ENCODE peak calls at places on chromosomes 12 and 14, in nine cellular contexts. B is left ventricle myocardium inferior, S is neuronal stem cell, L is body of pancreas, I is PC-3, U is endothelial cell of umbilical vein, N is HAP-1, J is fibroblast of lung, E is uterus. G is an unnamed sample.

GRCh38 chr12:64400041-64400440 is 4.2 kb upstream of the XPOT start:
- DNase-seq in U (no peak), B (no peak), N (peak; percentile 70), L (no peak), J (peak; percentile 78), S (no peak), I (no peak), E (no peak), G (no peak)

GRCh38 chr12:14904854-14905253 is 19.2 kb upstream of the MGP start:
- DNase-seq in I (no peak), U (no peak), S (no peak), N (no peak), E (no peak), J (no peak), L (no peak), B (no peak), G (no peak)

GRCh38 chr12:46492471-46493351 is 120.1 kb upstream of the SLC38A2 start:
- DNase-seq in J (peak; percentile 95), S (no peak), E (no peak), U (peak; percentile 93), L (peak; percentile 43), N (no peak), I (peak; percentile 89), B (no peak), G (no peak)

GRCh38 chr12:31485570-31485969 is 105.4 kb downstream of the DENND5B start:
- DNase-seq in U (no peak), L (no peak), B (no peak), S (no peak), N (no peak), J (no peak), E (no peak), I (no peak), G (no peak)

GRCh38 chr14:52918486-52918885 is 32.4 kb downstream of the FERMT2 start:
- DNase-seq in S (no peak), B (no peak), J (peak; percentile 68), U (peak; percentile 95), L (no peak), E (no peak), N (no peak), I (peak; percentile 91), G (peak; percentile 75)

GRCh38 chr12:90653051-90653450 is 301.9 kb downstream of the CCER1 start:
- DNase-seq in L (no peak), N (no peak), E (no peak), I (no peak), U (no peak), S (no peak), J (peak; percentile 37), B (no peak), G (no peak)

GRCh38 chr12:28631831-28632230 is 441.6 kb downstream of the CCDC91 start:
- DNase-seq in I (no peak), B (no peak), J (peak; percentile 14), S (no peak), L (no peak), E (no peak), U (no peak), N (no peak), G (no peak)

GRCh38 chr12:96083020-96083489 is 47.7 kb upstream of the LTA4H start:
- DNase-seq in N (no peak), J (peak; percentile 28), S (no peak), L (no peak), B (no peak), U (no peak), I (peak; percentile 57), E (no peak), G (no peak)

GRCh38 chr14:98946995-98947394 is 325.0 kb downstream of the BCL11B start:
- DNase-seq in I (no peak), B (peak; percentile 24), J (peak; percentile 16), S (no peak), E (peak; percentile 26), N (no peak), U (no peak), L (no peak), G (no peak)

GRCh38 chr12:101891462-101891971 is 14.1 kb downstream of the DRAM1 start:
- DNase-seq in U (peak; percentile 95), J (peak; percentile 92), I (peak; percentile 69), L (peak; percentile 66), N (no peak), S (no peak), E (no peak), B (no peak), G (peak; percentile 96)

GRCh38 chr12:62210422-62210821 is 49.8 kb upstream of the USP15 start:
- DNase-seq in U (peak; percentile 39), J (peak; percentile 27), L (peak; percentile 35), I (peak; percentile 69), B (peak; percentile 24), E (no peak), S (peak; percentile 12), N (peak; percentile 59), G (peak; percentile 64)

GRCh38 chr12:68020699-68021098 is 31.5 kb downstream of the IFNG-AS1 start:
- DNase-seq in L (no peak), E (no peak), J (no peak), I (no peak), U (no peak), S (no peak), N (no peak), B (no peak), G (no peak)

GRCh38 chr12:65493893-65494205 is 215.4 kb downstream of the MSRB3 start:
- DNase-seq in U (no peak), J (no peak), L (no peak), E (no peak), N (peak; percentile 25), B (no peak), I (no peak), S (no peak), G (no peak)

GRCh38 chr12:64083285-64084210 is 138.5 kb downstream of the KICS2 start:
- DNase-seq in E (peak; percentile 83), B (peak; percentile 71), U (peak; percentile 61), J (peak; percentile 93), S (no peak), I (peak; percentile 58), L (peak; percentile 95), N (peak; percentile 83), G (peak; percentile 94)

GRCh38 chr12:96810057-96810456 is 97.0 kb upstream of the NEDD1 start:
- DNase-seq in N (no peak), S (no peak), U (no peak), B (no peak), J (peak; percentile 8), I (peak; percentile 86), E (no peak), L (no peak), G (no peak)

GRCh38 chr14:78182722-78183121 is 12.5 kb downstream of the NRXN3 start:
- DNase-seq in J (no peak), B (no peak), S (no peak), L (no peak), I (no peak), U (no peak), E (no peak), N (no peak), G (no peak)

GRCh38 chr12:12032260-12032761 is 38.4 kb upstream of the BCL2L14 start:
- DNase-seq in I (no peak), U (no peak), L (peak; percentile 17), B (no peak), S (no peak), E (no peak), J (no peak), N (no peak), G (no peak)

GRCh38 chr12:109134186-109134917 is 18.0 kb downstream of the ACACB start:
- DNase-seq in B (peak; percentile 58), I (peak; percentile 63), S (no peak), L (peak; percentile 48), E (peak; percentile 36), N (peak; percentile 36), U (no peak), J (no peak), G (no peak)

GRCh38 chr12:71892059-71892458 is 46.6 kb upstream of the TPH2 start:
- DNase-seq in N (no peak), U (peak; percentile 77), E (no peak), L (no peak), B (no peak), J (no peak), I (no peak), S (no peak), G (peak; percentile 62)

DNA sequence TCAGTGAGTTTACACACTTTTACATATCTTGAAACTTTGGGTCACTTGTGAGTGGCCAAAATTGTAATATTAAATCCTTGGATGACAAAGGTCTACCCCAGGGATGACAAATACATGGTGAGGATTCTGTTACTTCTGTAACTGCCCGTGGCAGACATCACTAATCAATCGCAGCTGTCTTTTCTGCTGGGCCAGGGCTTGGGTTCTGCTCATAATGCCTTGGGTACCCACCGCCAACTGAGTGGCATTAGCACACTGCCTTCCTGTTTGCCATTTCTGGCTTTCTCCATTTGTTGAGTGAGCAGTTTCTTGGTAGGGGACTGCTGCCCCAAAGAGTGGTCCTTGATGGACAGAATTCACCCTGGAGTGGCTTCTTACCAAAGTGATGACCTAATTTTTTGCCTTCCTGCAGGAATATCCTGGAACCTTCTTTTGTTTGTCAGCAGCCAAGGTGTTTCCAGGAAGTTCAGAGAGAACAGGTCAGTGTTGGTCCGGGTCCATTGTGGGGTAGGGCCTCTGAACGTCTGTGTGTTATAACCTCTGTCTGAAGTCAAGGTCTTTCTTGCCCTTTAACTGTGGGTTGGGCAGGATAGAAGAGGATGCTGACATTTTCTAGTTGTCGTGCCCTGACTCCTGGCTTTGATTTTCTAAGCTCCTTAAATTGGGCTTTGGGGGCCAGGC is 6.2 kb downstream of the TSPAN9 start:
- DNase-seq in U (no peak), N (no peak), S (no peak), B (no peak), E (no peak), L (no peak), J (no peak), I (no peak), G (no peak)
- H3K4me1 ChIP-seq in U (peaks cover 18% of the 10 kb centered on the region), N (peaks cover 3% of the 10 kb centered on the region), S (no peaks in the 10 kb centered on the region), B (peaks cover 98% of the 10 kb centered on the region), E (peaks cover 4% of the 10 kb centered on the region), L (peaks cover 18% of the 10 kb centered on the region), J (no peaks in the 10 kb centered on the region), I (no peaks in the 10 kb centered on the region), G (peaks cover 17% of the 10 kb centered on the region)

GRCh38 chr14:76834296-76834695 is 8.1 kb downstream of the LRRC74A start:
- DNase-seq in S (no peak), J (no peak), I (no peak), L (peak; percentile 59), N (no peak), B (no peak), E (no peak), U (no peak), G (no peak)
- H3K27me3 ChIP-seq in S (peaks cover 25% of the 10 kb centered on the region), J (peaks cover 3% of the 10 kb centered on the region), I (peaks cover 55% of the 10 kb centered on the region), L (no peaks in the 10 kb centered on the region), N (peaks cover 14% of the 10 kb centered on the region), B (no peaks in the 10 kb centered on the region), E (no peaks in the 10 kb centered on the region), U (peaks cover 8% of the 10 kb centered on the region), G (peaks cover 5% of the 10 kb centered on the region)

GRCh38 chr12:57609781-57610552 is 1.3 kb upstream of the ARHGEF25 start:
- DNase-seq in N (no peak), U (no peak), L (no peak), J (no peak), E (peak; percentile 69), I (no peak), S (no peak), B (peak; percentile 56), G (no peak)
- H3K4me3 ChIP-seq in N (no peak overlapping the region), U (no peak overlapping the region), L (no peak overlapping the region), J (peak overlapping the region; percentile 70), E (peak overlapping the region; percentile 81), I (no peak overlapping the region), S (peak overlapping the region; percentile 76), B (peak overlapping the region; percentile 87), G (peak overlapping the region; percentile 78)

GRCh38 chr12:111448266-111448830 is 42.6 kb downstream of the SH2B3 start:
- DNase-seq in E (no peak), U (no peak), N (peak; percentile 1), J (no peak), B (no peak), S (no peak), I (no peak), L (peak; percentile 11), G (no peak)
- H3K4me1 ChIP-seq in E (no peaks in the 10 kb centered on the region), U (peaks cover 51% of the 10 kb centered on the region), N (no peaks in the 10 kb centered on the region), J (peaks cover 21% of the 10 kb centered on the region), B (peaks cover 87% of the 10 kb centered on the region), S (peaks cover 5% of the 10 kb centered on the region), I (peaks cover 1% of the 10 kb centered on the region), L (peaks cover 50% of the 10 kb centered on the region), G (peaks cover 64% of the 10 kb centered on the region)